ENCODE peak calls at places on chromosomes 4 and X, in five cellular contexts. I is fibroblast of pulmonary artery, H is testis, K is breast epithelium, O is AG10803. C is an unnamed sample.

GRCh38 chr4:156751486-156751885 is 220.1 kb downstream of the PDGFC start:
- DNase-seq in K (no peak), O (peak), H (no peak), I (peak), C (peak)

GRCh38 chr4:117085185-117085701 is at the start of gene TRAM1L1:
- DNase-seq in H (peak), O (peak), K (no peak), I (peak), C (peak)

GRCh38 chr4:78781925-78782324 is 5.8 kb downstream of the BMP2K start:
- DNase-seq in K (no peak), O (no peak), H (no peak), I (no peak), C (no peak)

GRCh38 chrX:108736509-108737479 is at the start of gene IRS4:
- DNase-seq in I (peak), O (no peak), H (peak), K (no peak), C (no peak)

GRCh38 chr4:6641164-6641970 is 882 bp downstream of the MRFAP1 start:
- DNase-seq in O (peak), K (peak), I (peak), H (peak), C (peak)

GRCh38 chr4:73520821-73521220 is 39.3 kb downstream of the AFM start:
- DNase-seq in K (no peak), H (no peak), I (peak), O (peak), C (peak)

GRCh38 chrX:125003746-125004446 is 315.8 kb upstream of the TEX13C start:
- DNase-seq in H (no peak), K (no peak), I (no peak), O (no peak), C (no peak)

GRCh38 chrX:154751121-154751668 is 318 bp upstream of the GAB3 start:
- DNase-seq in H (peak), O (no peak), I (no peak), K (no peak), C (no peak)

GRCh38 chr4:3416270-3416669 is 25.5 kb upstream of the HGFAC start:
- DNase-seq in K (no peak), I (no peak), O (no peak), H (no peak), C (no peak)

GRCh38 chr4:87865288-87865687 is 32.5 kb downstream of the MEPE start:
- DNase-seq in I (peak), O (no peak), H (no peak), K (no peak), C (peak)

GRCh38 chrX:133412665-133413064 is 2.6 kb downstream of the GPC4 start:
- DNase-seq in H (no peak), K (no peak), I (no peak), O (no peak), C (no peak)

GRCh38 chrX:133412246-133412645 is 3.0 kb downstream of the GPC4 start:
- DNase-seq in O (peak), K (no peak), H (no peak), I (peak), C (peak)

GRCh38 chrX:133413218-133413925 is 1.9 kb downstream of the GPC4 start:
- DNase-seq in O (no peak), I (no peak), H (no peak), K (no peak), C (no peak)

GRCh38 chrX:133414399-133415275 is 652 bp downstream of the GPC4 start:
- DNase-seq in I (peak), K (no peak), H (no peak), O (peak), C (no peak)

GRCh38 chrX:133410555-133410954 is 4.7 kb downstream of the GPC4 start:
- DNase-seq in O (no peak), I (no peak), K (no peak), H (no peak), C (no peak)
- H3K4me3 ChIP-seq in O (no peak), I (no peak), K (no peak), H (no peak), C (no peak)

DNA sequence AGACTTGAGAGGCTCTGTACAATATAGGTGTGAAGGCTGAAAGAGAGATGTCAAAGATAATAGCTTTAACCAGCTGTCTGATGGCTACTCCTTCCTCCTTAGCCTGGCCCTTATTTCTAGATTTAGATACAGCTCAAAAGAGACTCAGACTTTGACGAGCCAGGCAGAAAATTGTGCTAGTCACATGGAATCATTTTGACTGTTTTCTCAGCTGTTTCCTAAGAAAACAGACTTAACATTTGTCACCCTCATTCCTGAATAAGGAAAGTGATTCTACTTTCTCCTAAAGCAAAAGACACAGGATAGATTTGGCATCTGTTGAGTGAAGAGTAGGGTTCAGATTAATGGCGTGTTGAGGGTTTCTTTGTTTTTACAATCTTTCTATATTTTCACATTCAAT is 340.7 kb downstream of the DHX15 start:
- DNase-seq in I (no peak), O (no peak), K (no peak), H (no peak), C (no peak)
- H3K4me3 ChIP-seq in I (no peak), O (no peak), K (no peak), H (no peak), C (no peak)

DNA sequence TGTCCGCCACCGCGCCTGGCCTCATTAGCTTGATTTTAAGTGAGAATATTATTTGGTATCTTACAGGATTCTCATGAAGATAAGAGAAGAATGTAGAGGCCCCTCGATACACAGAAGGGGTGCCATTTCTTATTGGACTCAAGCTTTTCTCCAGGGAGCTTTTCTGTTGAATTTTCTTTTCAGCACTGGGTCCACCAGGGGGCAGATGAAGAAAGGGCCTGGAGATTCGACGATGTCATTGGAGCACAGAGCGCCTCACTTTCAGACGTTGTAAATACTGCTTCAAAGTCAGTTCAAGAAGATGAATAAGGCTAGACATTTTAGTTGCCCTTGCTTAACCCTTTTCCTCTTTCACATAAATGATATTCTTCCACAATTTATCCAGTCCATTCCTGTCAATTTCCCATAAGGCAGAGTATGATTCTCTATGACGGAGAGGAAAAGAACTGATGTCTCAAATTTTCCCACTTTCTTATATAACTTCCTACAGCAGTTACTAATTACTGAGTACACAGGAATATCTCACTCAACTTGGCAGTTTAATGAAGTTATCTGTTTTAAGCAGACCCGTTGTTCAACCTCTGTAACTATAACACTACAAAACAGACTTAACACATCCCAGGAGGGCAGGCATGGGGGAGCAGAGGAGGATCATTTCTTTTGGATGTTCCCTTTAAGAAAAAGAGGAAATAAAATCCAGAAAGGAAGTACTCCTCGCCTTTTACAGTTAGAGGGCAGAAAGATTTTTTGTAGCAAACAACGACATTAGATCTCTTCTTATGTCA is 12.0 kb upstream of the CENPU start:
- DNase-seq in I (peak), K (peak), H (peak), O (peak), C (peak)
- H3K4me3 ChIP-seq in I (no peak), K (peak), H (no peak), O (peak), C (no peak)

GRCh38 chr4:152014280-152014679 is 253.5 kb upstream of the GATB start:
- DNase-seq in H (no peak), I (no peak), K (no peak), O (no peak), C (no peak)
- H3K4me3 ChIP-seq in H (no peak), I (no peak), K (no peak), O (no peak), C (no peak)

DNA sequence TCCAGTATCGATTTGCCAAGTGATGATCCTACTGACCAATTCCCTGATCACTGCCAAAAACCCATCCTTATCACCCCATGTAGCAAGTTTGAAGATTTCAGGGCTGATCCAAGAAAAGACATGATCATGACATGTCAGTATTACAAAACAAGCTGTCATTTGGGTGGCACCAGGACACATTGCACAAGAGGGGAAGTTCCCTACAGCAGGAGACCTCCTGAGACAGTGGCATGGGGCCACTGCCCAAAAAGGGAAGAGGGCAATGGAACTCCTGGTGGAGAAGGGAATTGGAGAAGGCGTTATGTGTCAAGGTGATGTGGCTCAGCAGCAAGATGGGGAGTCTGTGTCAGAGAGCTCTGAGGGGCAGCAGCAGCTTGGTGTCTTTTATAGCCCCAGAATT is 43.4 kb downstream of the ZNF182 start:
- DNase-seq in K (no peak), H (no peak), O (no peak), I (no peak), C (no peak)
- H3K4me3 ChIP-seq in K (no peak), H (no peak), O (no peak), I (no peak), C (no peak)

C was measured in astrocyte of the spinal cord.